ENCODE peak calls at places on chromosomes 16 and 17, in nine cellular contexts. O, J, F, I, P, A, L, Q and N are unnamed samples.

GRCh38 chr17:3534881-3535252 is 22.7 kb downstream of the TRPV3 start:
- DNase-seq in O (no peak), J (peak; percentile 31), F (no peak), I (no peak), P (peak; percentile 70), A (no peak), L (peak; percentile 25), Q (no peak), N (no peak)

GRCh38 chr16:53220585-53220984 is 165.8 kb downstream of the CHD9 start:
- DNase-seq in O (no peak), J (no peak), F (no peak), I (no peak), P (no peak), A (no peak), L (no peak), Q (peak; percentile 18), N (no peak)

GRCh38 chr16:23302045-23302956 is at the start of gene SCNN1B:
- DNase-seq in O (no peak), J (no peak), F (peak; percentile 75), I (no peak), P (peak; percentile 73), A (peak; percentile 64), L (no peak), Q (no peak), N (no peak)

GRCh38 chr16:88383401-88384221 is 852 bp downstream of the ZNF469 start:
- DNase-seq in O (no peak), J (no peak), F (no peak), I (peak; percentile 46), P (peak; percentile 82), A (peak; percentile 62), L (no peak), Q (no peak), N (peak; percentile 75)

GRCh38 chr17:58710948-58711552 is 18.6 kb downstream of the RAD51C start:
- DNase-seq in O (peak; percentile 33), J (peak; percentile 88), F (no peak), I (no peak), P (no peak), A (no peak), L (peak; percentile 73), Q (peak; percentile 70), N (peak; percentile 57)

GRCh38 chr17:71978435-71978834 is 142.4 kb upstream of the SOX9 start:
- DNase-seq in O (no peak), J (no peak), F (no peak), I (no peak), P (no peak), A (no peak), L (no peak), Q (no peak), N (no peak)

GRCh38 chr16:24347556-24347955 is 91.4 kb downstream of the CACNG3 start:
- DNase-seq in O (no peak), J (no peak), F (no peak), I (no peak), P (no peak), A (no peak), L (no peak), Q (no peak), N (no peak)

GRCh38 chr16:85947511-85948509 is 48.8 kb downstream of the IRF8 start:
- DNase-seq in O (peak; percentile 18), J (no peak), F (no peak), I (no peak), P (no peak), A (no peak), L (peak; percentile 35), Q (peak; percentile 36), N (no peak)

GRCh38 chr17:81392909-81393654 is 2.2 kb upstream of the BAHCC1 start:
- DNase-seq in O (no peak), J (no peak), F (peak; percentile 86), I (peak; percentile 48), P (no peak), A (peak; percentile 62), L (no peak), Q (peak; percentile 58), N (no peak)

GRCh38 chr17:78132086-78132676 is 1.6 kb downstream of the TMC8 start:
- DNase-seq in O (peak; percentile 54), J (no peak), F (peak; percentile 65), I (no peak), P (peak; percentile 93), A (no peak), L (peak; percentile 91), Q (peak; percentile 80), N (no peak)

GRCh38 chr16:19029980-19030379 is 37.4 kb upstream of the COQ7 start:
- DNase-seq in O (no peak), J (no peak), F (no peak), I (no peak), P (no peak), A (no peak), L (no peak), Q (no peak), N (no peak)

GRCh38 chr17:72205357-72205756 is 84.5 kb downstream of the SOX9 start:
- DNase-seq in O (no peak), J (no peak), F (no peak), I (no peak), P (peak; percentile 34), A (no peak), L (no peak), Q (no peak), N (no peak)

GRCh38 chr17:46809110-46809571 is 9.4 kb downstream of the WNT3 start:
- DNase-seq in O (no peak), J (no peak), F (no peak), I (no peak), P (no peak), A (no peak), L (no peak), Q (no peak), N (no peak)

GRCh38 chr17:29108806-29109476 is 66.0 kb downstream of the PIPOX start:
- DNase-seq in O (no peak), J (no peak), F (no peak), I (no peak), P (no peak), A (no peak), L (no peak), Q (no peak), N (no peak)

GRCh38 chr17:42428141-42428944 is 5.3 kb upstream of the CAVIN1 start:
- DNase-seq in O (peak; percentile 46), J (peak; percentile 90), F (no peak), I (no peak), P (no peak), A (no peak), L (peak; percentile 58), Q (peak; percentile 74), N (peak; percentile 94)

GRCh38 chr17:79943354-79944241 is 92.1 kb downstream of the TBC1D16 start:
- DNase-seq in O (no peak), J (no peak), F (peak; percentile 59), I (peak; percentile 3), P (peak; percentile 68), A (peak; percentile 47), L (no peak), Q (no peak), N (no peak)

GRCh38 chr16:48613061-48613957 is 3.3 kb upstream of the N4BP1 start:
- DNase-seq in O (peak; percentile 89), J (no peak), F (no peak), I (no peak), P (no peak), A (no peak), L (peak; percentile 91), Q (peak; percentile 35), N (no peak)

GRCh38 chr16:89155184-89155679 is 16.3 kb upstream of the CDH15 start:
- DNase-seq in O (no peak), J (peak; percentile 73), F (no peak), I (peak; percentile 73), P (peak; percentile 92), A (peak; percentile 67), L (no peak), Q (no peak), N (no peak)

GRCh38 chr17:48541574-48542113 is 3.3 kb downstream of the HOXB2 start:
- DNase-seq in O (peak; percentile 45), J (peak; percentile 20), F (peak; percentile 55), I (peak; percentile 71), P (peak; percentile 90), A (no peak), L (peak; percentile 55), Q (no peak), N (no peak)

GRCh38 chr17:36936455-36936934 is 780 bp upstream of the LHX1 start:
- DNase-seq in O (no peak), J (no peak), F (peak; percentile 62), I (no peak), P (no peak), A (no peak), L (no peak), Q (no peak), N (peak; percentile 35)
- H3K4me3 ChIP-seq in O (peak overlapping the region; percentile 27), J (no peak overlapping the region), F (peak overlapping the region; percentile 15), I (peak overlapping the region; percentile 55), P (peak overlapping the region; percentile 81), A (no peak overlapping the region), L (no peak overlapping the region), Q (no peak overlapping the region), N (peak overlapping the region; percentile 27)

GRCh38 chr17:61444075-61444474 is 8.1 kb upstream of the TBX4 start:
- DNase-seq in O (no peak), J (no peak), F (no peak), I (no peak), P (no peak), A (no peak), L (no peak), Q (no peak), N (no peak)
- H3K27ac ChIP-seq in O (no peak overlapping the region), J (no peak overlapping the region), F (no peak overlapping the region), I (no peak overlapping the region), P (no peak overlapping the region), A (no peak overlapping the region), L (no peak overlapping the region), Q (no peak overlapping the region), N (no peak overlapping the region)

DNA sequence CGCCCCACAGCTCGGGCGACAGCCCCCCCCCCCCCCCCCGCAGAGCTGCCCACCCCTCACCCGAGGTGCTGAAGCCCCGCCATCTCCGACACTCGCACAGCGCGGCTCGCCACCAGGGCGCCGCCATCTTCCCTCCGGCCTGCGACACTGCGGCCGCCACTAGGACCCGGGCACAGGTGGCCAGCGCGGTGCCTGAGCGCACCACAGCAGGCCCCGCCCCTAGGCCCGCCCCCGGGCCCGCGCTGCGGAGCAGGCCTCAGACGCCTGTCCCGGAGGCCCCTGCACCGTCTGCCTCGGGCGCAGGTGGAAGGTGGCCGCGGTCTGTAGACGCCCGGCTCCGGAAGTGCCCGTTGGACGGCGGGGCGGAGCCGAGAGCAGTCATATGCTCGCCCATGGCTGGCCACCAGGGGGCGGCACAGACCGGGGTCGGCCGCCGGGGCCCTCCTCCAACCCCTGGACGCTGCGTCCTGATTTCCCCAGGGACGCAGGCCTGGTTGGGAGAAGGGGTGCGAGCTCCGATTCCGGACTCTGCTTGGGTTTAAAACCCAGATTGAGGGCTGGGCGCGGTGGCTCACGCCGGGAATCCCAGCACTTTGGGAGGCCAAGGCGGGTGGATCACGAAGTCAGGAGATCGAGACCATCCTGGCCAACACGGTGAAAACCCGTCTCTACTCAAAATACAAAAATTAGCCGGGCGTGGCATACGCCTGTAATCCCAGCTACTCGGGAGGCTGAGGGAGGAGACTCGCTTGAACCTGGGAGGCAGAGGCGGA is at the start of gene MRPL38:
- DNase-seq in O (peak; percentile 90), J (peak; percentile 78), F (peak; percentile 99), I (peak; percentile 91), P (peak; percentile 98), A (peak; percentile 97), L (peak; percentile 97), Q (peak; percentile 99), N (peak; percentile 99)
- H3K4me3 ChIP-seq in O (peak within 1 kb of the TSS; percentile 72), J (peak within 1 kb of the TSS; percentile 76), F (peak within 1 kb of the TSS; percentile 92), I (peak within 1 kb of the TSS; percentile 97), P (peak within 1 kb of the TSS; percentile 76), A (peak within 1 kb of the TSS; percentile 70), L (peak within 1 kb of the TSS; percentile 64), Q (peak within 1 kb of the TSS; percentile 76), N (peak within 1 kb of the TSS; percentile 65)

DNA sequence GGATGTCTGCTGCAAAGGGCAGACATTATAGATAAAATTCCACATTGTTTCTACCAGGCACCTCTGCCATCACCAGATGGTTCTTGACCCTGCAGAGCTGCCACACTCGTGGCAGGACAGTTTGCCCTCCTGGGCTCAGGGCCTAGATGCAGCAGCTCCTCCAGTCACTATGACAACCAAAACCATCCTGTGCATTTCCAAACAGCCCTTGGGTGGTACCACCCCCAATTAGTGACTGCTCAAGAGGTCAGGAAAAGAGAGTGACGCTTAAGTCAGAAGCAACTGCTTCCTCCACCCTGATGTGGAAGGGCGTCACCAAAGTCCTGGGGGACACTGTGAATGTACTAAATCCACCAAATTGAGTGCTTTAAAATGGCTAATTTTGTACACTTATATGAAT is 109.2 kb downstream of the C16orf95 start:
- DNase-seq in O (no peak), J (no peak), F (no peak), I (no peak), P (no peak), A (no peak), L (no peak), Q (no peak), N (peak; percentile 66)
- H3K27ac ChIP-seq in O (no peak overlapping the region), J (no peak overlapping the region), F (no peak overlapping the region), I (peak overlapping the region; percentile 68), P (no peak overlapping the region), A (no peak overlapping the region), L (no peak overlapping the region), Q (no peak overlapping the region), N (peak overlapping the region; percentile 82)